ENCODE peak calls at places on chromosomes 13 and 19, in ten cellular contexts. I, K, F, U, C, M, E, P, N and H are unnamed samples.

GRCh38 chr13:45219938-45220375 is 19.1 kb upstream of the KCTD4 start:
- DNase-seq in I (no peak), K (peak), F (peak), U (no peak), C (no peak), M (no peak), E (peak), P (no peak), N (peak), H (no peak)

GRCh38 chr13:84455143-84455905 is 573.0 kb upstream of the SLITRK1 start:
- DNase-seq in I (no peak), K (no peak), F (no peak), U (no peak), C (no peak), M (no peak), E (no peak), P (no peak), N (peak), H (no peak)

GRCh38 chr13:111505175-111505777 is 184.8 kb downstream of the TEX29 start:
- DNase-seq in I (no peak), K (no peak), F (no peak), U (no peak), C (no peak), M (peak), E (no peak), P (no peak), N (peak), H (peak)

GRCh38 chr19:291561-292280 is 518 bp upstream of the PLPP2 start:
- DNase-seq in I (no peak), K (no peak), F (no peak), U (no peak), C (no peak), M (peak), E (no peak), P (no peak), N (no peak), H (no peak)

GRCh38 chr13:40477623-40478608 is 188.5 kb downstream of the FOXO1 start:
- DNase-seq in I (peak), K (no peak), F (no peak), U (no peak), C (no peak), M (peak), E (peak), P (no peak), N (no peak), H (no peak)

GRCh38 chr19:40802300-40803169 is 3.5 kb downstream of the EGLN2 start:
- DNase-seq in I (peak), K (no peak), F (no peak), U (no peak), C (no peak), M (peak), E (no peak), P (no peak), N (no peak), H (no peak)

GRCh38 chr13:66329988-66330429 is 900.1 kb downstream of the PCDH9 start:
- DNase-seq in I (no peak), K (peak), F (no peak), U (no peak), C (no peak), M (no peak), E (no peak), P (no peak), N (peak), H (no peak)

GRCh38 chr13:58592052-58592451 is 960.5 kb downstream of the PCDH17 start:
- DNase-seq in I (no peak), K (no peak), F (no peak), U (no peak), C (no peak), M (no peak), E (no peak), P (no peak), N (no peak), H (no peak)

GRCh38 chr19:327291-328024 is 17.1 kb downstream of the MIER2 start:
- DNase-seq in I (no peak), K (no peak), F (no peak), U (no peak), C (no peak), M (peak), E (no peak), P (no peak), N (no peak), H (no peak)

GRCh38 chr13:76641056-76641455 is 245.1 kb downstream of the KCTD12 start:
- DNase-seq in I (no peak), K (no peak), F (no peak), U (no peak), C (no peak), M (no peak), E (peak), P (no peak), N (no peak), H (no peak)

GRCh38 chr19:41541990-41542584 is 33.9 kb upstream of the CEACAM21 start:
- DNase-seq in I (no peak), K (no peak), F (no peak), U (no peak), C (peak), M (peak), E (peak), P (peak), N (no peak), H (no peak)

GRCh38 chr19:13619203-13619632 is 112.9 kb upstream of the CACNA1A start:
- DNase-seq in I (no peak), K (peak), F (peak), U (no peak), C (no peak), M (no peak), E (no peak), P (no peak), N (no peak), H (no peak)

GRCh38 chr13:113997845-113998751 is 24.2 kb upstream of the C13orf46 start:
- DNase-seq in I (peak), K (no peak), F (peak), U (no peak), C (no peak), M (no peak), E (peak), P (no peak), N (no peak), H (no peak)